ENCODE peak calls at places on chromosomes 5 and 9, in four cellular contexts. L is A549, B is stomach, Q is tibial nerve. E is an unnamed sample.

GRCh38 chr9:35923927-35924763 is 14.9 kb downstream of the SPAAR start:
- DNase-seq in Q (no peak), L (peak), B (no peak), E (no peak)

GRCh38 chr5:932628-933250 is 40.1 kb downstream of the TRIP13 start:
- DNase-seq in B (peak), Q (no peak), L (no peak), E (no peak)

GRCh38 chr9:95078934-95079333 is 238.6 kb downstream of the FANCC start:
- DNase-seq in L (no peak), B (peak), Q (no peak), E (no peak)

GRCh38 chr5:84362061-84362720 is 22.5 kb downstream of the EDIL3 start:
- DNase-seq in Q (no peak), B (no peak), L (no peak), E (no peak)

GRCh38 chr9:136492978-136493522 is 10.2 kb upstream of the SEC16A start:
- DNase-seq in Q (no peak), B (no peak), L (no peak), E (no peak)

GRCh38 chr9:116383133-116383532 is 229.5 kb downstream of the PAPPA start:
- DNase-seq in Q (no peak), L (no peak), B (no peak), E (no peak)

GRCh38 chr9:133402689-133403088 is 15.1 kb downstream of the REXO4 start:
- DNase-seq in L (no peak), B (no peak), Q (no peak), E (no peak)

GRCh38 chr9:137825324-137825991 is 52.1 kb upstream of the CACNA1B start:
- DNase-seq in L (no peak), Q (no peak), B (no peak), E (no peak)

GRCh38 chr5:132055808-132056609 is 4.4 kb upstream of the IL3 start:
- DNase-seq in Q (no peak), B (peak), L (no peak), E (peak)

GRCh38 chr9:73031350-73031749 is 78.5 kb upstream of the ALDH1A1 start:
- DNase-seq in L (no peak), Q (no peak), B (no peak), E (no peak)

GRCh38 chr9:3769646-3770045 is 243.8 kb upstream of the RFX3 start:
- DNase-seq in B (no peak), Q (no peak), L (no peak), E (no peak)

GRCh38 chr9:104553261-104553660 is 15.7 kb upstream of the OR13C8 start:
- DNase-seq in Q (no peak), L (no peak), B (no peak), E (no peak)

GRCh38 chr9:120175031-120175430 is 404.9 kb downstream of the CDK5RAP2 start:
- DNase-seq in L (no peak), B (no peak), Q (no peak), E (no peak)

GRCh38 chr5:54520438-54520846 is 2.9 kb downstream of the SNX18 start:
- DNase-seq in B (peak), L (no peak), Q (no peak), E (peak)

GRCh38 chr9:128712451-128713410 is 10.4 kb downstream of the PKN3 start:
- DNase-seq in Q (no peak), B (no peak), L (no peak), E (no peak)

GRCh38 chr5:82942083-82942881 is 134.9 kb downstream of the TMEM167A start:
- DNase-seq in B (no peak), L (no peak), Q (no peak), E (no peak)

GRCh38 chr9:113591899-113592625 is 128.5 kb downstream of the RGS3 start:
- DNase-seq in Q (no peak), L (no peak), B (no peak), E (no peak)

GRCh38 chr9:136095495-136096058 is 488 bp upstream of the NACC2 start:
- DNase-seq in B (peak), L (peak), Q (no peak), E (no peak)

GRCh38 chr9:98687911-98688310 is 20.8 kb downstream of the GABBR2 start:
- DNase-seq in B (no peak), L (no peak), Q (no peak), E (no peak)

GRCh38 chr5:9160747-9161146 is 385.1 kb downstream of the SEMA5A start:
- DNase-seq in Q (no peak), B (no peak), L (no peak), E (no peak)

GRCh38 chr5:7396169-7397004 is 449 bp downstream of the ADCY2 start:
- DNase-seq in B (no peak), Q (no peak), L (no peak), E (peak)

GRCh38 chr9:114889802-114890224 is 40.6 kb downstream of the TNFSF8 start:
- DNase-seq in L (no peak), B (peak), Q (no peak), E (peak)

GRCh38 chr9:79489241-79490000 is 82.3 kb upstream of the TLE4 start:
- DNase-seq in B (no peak), Q (peak), L (peak), E (no peak)

DNA sequence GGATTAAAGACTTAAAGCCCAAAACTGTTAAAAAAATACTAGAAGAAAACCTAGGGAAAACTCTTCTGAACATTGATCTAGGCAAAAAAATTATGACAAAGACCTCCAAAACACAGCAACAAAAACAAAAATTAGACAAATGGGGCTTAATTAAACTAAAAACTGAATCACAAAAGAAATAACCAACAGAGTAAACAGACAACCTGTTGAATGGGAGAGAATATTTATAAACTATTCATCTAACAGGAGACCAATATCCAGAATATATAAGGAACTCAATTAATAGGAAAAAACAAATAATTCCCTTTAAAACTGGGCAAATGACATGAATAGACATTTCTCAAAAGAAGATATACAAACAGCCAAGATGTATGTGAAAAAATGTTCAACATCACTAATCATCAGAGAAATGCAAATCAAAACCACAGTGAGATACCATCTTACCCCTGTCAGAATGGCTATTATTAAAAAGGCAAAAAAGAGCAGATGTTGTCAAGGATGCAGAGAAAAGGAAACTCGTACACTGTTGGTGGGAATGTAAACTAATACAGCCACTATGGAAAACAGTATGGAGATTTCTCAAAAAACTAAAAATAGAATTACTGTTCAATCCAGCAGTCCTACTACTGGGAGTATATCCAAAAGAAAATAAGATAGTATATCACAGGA is 50.2 kb upstream of the TLX3 start:
- DNase-seq in L (no peak), B (no peak), Q (no peak), E (no peak)
- TF ChIP-seq EP300 in L (no peak), B (no peak), Q (no peak), E (no peak)

GRCh38 chr5:144196612-144197011 is 25.9 kb downstream of the KCTD16 start:
- DNase-seq in B (no peak), Q (no peak), L (no peak), E (no peak)
- TF ChIP-seq CTCF in B (no peak), Q (no peak), L (no peak), E (no peak)

DNA sequence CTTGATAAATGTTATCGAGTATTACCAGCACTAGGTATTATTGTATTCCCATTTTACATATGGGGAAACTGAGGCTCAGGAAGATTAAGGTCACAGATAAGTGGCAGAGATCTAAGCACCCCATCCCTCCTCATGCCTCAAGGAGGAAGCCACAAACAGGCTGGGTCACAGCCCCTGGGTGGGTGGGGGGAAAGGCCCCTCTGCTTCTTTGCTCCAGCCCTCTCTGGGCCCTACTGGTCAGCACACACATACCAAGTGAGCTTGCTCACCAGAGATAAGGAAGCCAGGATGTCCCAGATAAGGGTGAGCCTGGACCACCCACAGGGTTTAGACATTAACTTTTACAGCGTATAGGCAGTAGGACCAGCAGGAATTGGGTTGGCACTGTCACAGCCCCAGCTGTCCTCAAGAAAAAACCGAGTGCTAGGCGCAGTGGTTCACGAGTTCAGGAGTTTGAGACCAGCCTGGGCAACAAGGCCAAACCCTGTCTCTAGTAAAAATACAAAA is 45.3 kb downstream of the STK10 start:
- DNase-seq in B (no peak), Q (no peak), L (no peak), E (no peak)
- H3K27ac ChIP-seq in B (no peak), Q (peak), L (no peak), E (no peak)

DNA sequence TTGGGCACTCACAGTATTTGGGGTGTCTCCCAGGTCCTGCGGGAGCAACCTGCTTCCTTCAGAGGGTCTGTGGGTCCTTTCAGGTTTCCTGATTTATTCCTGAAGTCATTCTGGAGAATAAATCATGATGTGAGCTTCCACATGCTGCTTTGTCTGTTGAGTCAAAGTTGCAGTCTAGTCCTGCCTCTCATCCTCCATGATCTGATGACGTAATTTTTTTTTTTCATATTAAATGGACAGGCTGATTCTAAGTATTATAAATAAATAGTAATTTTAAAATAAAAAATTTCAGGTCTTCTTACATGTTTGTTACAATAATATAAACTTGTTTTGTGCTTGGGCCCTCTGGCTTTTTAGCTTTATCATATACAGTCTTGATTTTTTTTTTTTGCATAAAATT is 26.3 kb upstream of the RIOK2 start:
- DNase-seq in Q (no peak), L (no peak), B (no peak), E (no peak)
- TF ChIP-seq EP300 in Q (no peak), L (no peak), B (no peak), E (no peak)

DNA sequence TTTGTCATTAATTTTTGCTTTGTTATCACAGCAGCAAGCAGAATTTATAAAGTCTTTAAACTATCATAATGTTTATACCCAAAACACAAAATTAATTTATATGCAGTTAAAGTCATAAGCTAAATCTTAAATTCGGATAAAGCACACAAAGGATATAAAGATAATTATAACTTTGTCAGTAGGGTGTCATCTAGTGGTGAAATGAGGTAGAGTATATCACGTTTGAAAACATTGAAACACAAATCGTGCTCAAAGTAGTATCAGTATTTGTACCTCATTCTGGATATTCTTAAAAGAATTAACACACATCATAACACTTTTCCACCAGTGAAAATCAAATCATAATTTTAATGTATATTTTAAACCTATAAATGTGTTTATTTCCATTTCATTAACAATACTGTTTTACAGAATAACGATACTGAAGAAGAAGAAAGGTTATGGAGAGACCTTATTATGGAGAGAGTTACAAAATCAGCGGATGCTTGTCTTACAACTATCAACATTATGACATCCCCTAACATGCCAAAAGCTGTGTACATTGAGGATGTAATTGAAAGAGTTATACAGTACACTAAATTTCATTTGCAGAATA is 129.5 kb downstream of the NIPBL start:
- DNase-seq in Q (no peak), B (no peak), L (peak), E (no peak)
- TF ChIP-seq CTCF in Q (peak), B (peak), L (peak), E (peak)

GRCh38 chr5:80989883-80990282 is 29.7 kb downstream of the RASGRF2 start:
- DNase-seq in L (no peak), B (no peak), Q (no peak), E (no peak)

GRCh38 chr5:80990527-80990926 is 30.4 kb downstream of the RASGRF2 start:
- DNase-seq in B (no peak), L (no peak), Q (no peak), E (no peak)

GRCh38 chr5:80987078-80987766 is 27.1 kb downstream of the RASGRF2 start:
- DNase-seq in Q (no peak), L (no peak), B (no peak), E (no peak)

GRCh38 chr5:80990971-80991370 is 30.8 kb downstream of the RASGRF2 start:
- DNase-seq in Q (no peak), L (no peak), B (no peak), E (no peak)

GRCh38 chr5:80988419-80988925 is 28.3 kb downstream of the RASGRF2 start:
- DNase-seq in Q (no peak), L (no peak), B (no peak), E (no peak)
- H3K27ac ChIP-seq in Q (no peak), L (no peak), B (no peak), E (no peak)

DNA sequence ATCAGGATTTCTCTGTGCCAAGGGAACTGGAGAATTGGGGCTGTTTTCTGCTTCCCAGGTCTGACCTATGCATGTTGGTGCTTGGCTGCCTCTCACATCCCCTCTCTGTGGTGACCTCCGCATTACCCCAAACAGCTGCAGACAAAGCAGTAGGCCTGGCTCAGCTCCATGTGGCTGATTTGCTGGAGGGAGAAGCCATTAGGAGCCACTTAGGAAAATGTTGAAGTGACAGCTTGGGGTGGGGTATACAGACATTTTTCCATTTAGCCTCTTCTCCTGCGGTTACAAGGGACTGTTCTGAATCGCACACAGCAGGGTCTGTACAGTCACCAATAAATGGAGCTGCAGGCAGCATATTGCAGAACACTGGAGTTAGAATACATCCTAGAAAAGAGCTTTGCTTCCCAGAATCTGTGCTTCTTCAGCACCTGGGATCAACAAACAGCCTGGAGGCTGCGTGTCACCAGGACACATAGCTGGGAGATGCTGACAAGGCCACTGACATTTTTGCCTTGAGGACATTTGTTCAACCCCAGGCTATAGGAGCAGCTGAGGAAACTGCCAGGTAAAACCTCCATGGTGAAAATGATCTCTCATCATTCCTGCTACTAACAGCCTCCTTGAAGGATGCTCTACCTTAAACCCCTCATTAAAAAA is 335.3 kb downstream of the DIRAS2 start:
- DNase-seq in Q (no peak), L (no peak), B (no peak), E (no peak)
- TF ChIP-seq EP300 in Q (no peak), L (no peak), B (no peak), E (no peak)

GRCh38 chr5:56479126-56479525 is 246.0 kb upstream of the ANKRD55 start:
- DNase-seq in L (no peak), Q (no peak), B (no peak), E (no peak)

GRCh38 chr5:56479701-56480304 is 246.7 kb upstream of the ANKRD55 start:
- DNase-seq in Q (no peak), B (no peak), L (no peak), E (no peak)

GRCh38 chr5:56480305-56481146 is 247.4 kb upstream of the ANKRD55 start:
- DNase-seq in Q (peak), L (no peak), B (peak), E (no peak)

GRCh38 chr5:56481998-56482698 is 249.0 kb upstream of the ANKRD55 start:
- DNase-seq in L (no peak), B (no peak), Q (no peak), E (no peak)

DNA sequence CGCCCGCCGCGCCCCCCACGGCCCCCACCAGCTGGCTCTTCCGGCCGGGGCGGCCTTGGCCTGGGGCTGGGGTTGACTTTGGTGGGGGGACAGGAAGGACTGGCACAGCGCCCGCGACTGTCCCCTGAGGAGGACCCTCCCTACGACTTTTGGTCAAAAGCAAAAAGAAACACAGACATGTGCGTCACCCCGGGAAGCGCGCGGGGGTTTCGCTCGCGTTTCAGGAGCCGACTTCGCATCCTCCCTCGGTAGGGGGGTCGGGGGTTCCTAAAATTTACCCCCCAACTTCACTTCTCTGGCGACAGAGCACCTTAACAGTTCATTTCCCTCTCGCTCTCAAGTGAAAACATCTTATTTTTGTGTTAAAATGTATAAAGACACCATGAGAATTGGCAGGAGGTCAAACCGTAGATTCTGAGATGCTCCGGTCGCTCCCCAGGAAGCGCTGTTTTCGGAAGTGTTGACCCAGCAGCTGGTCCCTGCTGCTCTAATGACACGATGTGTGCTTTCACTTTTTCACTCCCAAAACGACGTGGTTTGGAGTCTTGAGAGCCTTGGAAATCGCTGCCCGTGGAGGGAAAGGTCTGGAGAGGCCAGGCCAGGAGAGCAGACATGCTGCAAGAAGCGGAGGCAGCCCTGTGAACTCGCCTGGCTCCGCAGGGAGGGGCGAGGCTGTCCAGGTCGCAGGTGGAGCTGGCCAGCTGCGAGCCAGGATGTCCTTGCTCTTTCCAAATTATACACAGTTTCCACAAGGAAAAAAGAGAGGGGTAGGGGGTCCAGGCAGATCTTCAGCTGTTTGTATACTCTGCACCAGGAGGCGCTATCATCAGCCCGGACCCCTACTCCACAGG is 248.2 kb upstream of the ANKRD55 start:
- DNase-seq in L (no peak), Q (no peak), B (peak), E (no peak)
- TF ChIP-seq CTCF in L (peak), Q (peak), B (no peak), E (peak)

GRCh38 chr9:121939643-121940042 is 153.5 kb downstream of the TTLL11 start:
- DNase-seq in Q (no peak), L (no peak), B (no peak), E (no peak)

GRCh38 chr9:121935744-121936143 is 157.4 kb downstream of the TTLL11 start:
- DNase-seq in B (no peak), Q (no peak), L (no peak), E (no peak)

GRCh38 chr9:121938621-121939020 is 154.5 kb downstream of the TTLL11 start:
- DNase-seq in L (no peak), B (no peak), Q (no peak), E (no peak)

GRCh38 chr9:121942313-121942712 is 150.8 kb downstream of the TTLL11 start:
- DNase-seq in Q (no peak), B (no peak), L (no peak), E (no peak)

DNA sequence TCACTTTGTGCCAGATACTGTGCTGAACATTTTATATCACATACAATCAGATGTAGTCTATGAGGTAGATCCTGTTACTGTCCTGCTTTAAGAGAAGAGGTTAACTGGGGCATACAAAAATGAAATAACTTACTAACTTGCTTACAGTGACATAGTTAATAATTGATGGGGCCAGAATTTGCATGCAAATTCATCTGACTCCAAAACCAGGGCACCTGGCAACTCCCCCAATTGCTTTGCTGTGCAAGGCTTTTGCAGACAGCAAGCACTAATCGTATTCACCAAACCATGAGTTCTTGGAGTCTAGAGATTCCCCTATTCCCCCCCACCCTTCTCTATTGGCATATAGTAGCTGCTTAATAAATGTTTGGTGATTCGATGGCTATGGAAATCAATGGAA is 155.9 kb downstream of the TTLL11 start:
- DNase-seq in L (no peak), B (no peak), Q (no peak), E (no peak)
- H3K27ac ChIP-seq in L (no peak), B (no peak), Q (no peak), E (no peak)

E was measured in esophagus muscularis mucosa.